ENCODE peak calls at places on chromosomes 2 and 18, in five cellular contexts. One of them, this sample, is unnamed.

GRCh38 chr2:175233135-175233719 is 51.7 kb upstream of the ATP5MC3 start:
- DNase-seq in endothelial cell of umbilical vein: no peak
- DNase-seq in NCI-H2107: no peak
- DNase-seq in Kasumi-1: no peak
- DNase-seq in CD8-positive, alpha-beta T cell: no peak
- DNase-seq in this sample: no peak

GRCh38 chr2:109471656-109472055 is 142.1 kb downstream of the SEPTIN10 start:
- DNase-seq in endothelial cell of umbilical vein: peak
- DNase-seq in NCI-H2107: no peak
- DNase-seq in CD8-positive, alpha-beta T cell: no peak
- DNase-seq in Kasumi-1: no peak
- DNase-seq in this sample: no peak

GRCh38 chr2:133293544-133294270 is 274.6 kb downstream of the NCKAP5 start:
- DNase-seq in Kasumi-1: no peak
- DNase-seq in NCI-H2107: no peak
- DNase-seq in CD8-positive, alpha-beta T cell: no peak
- DNase-seq in endothelial cell of umbilical vein: peak
- DNase-seq in this sample: no peak

GRCh38 chr2:53275743-53276142 is 491.9 kb upstream of the CHAC2 start:
- DNase-seq in CD8-positive, alpha-beta T cell: no peak
- DNase-seq in Kasumi-1: no peak
- DNase-seq in endothelial cell of umbilical vein: no peak
- DNase-seq in NCI-H2107: no peak
- DNase-seq in this sample: no peak

GRCh38 chr2:100036793-100037192 is 105.6 kb downstream of the AFF3 start:
- DNase-seq in CD8-positive, alpha-beta T cell: no peak
- DNase-seq in endothelial cell of umbilical vein: no peak
- DNase-seq in NCI-H2107: peak
- DNase-seq in Kasumi-1: no peak
- DNase-seq in this sample: no peak

GRCh38 chr2:211068108-211068780 is 511.8 kb downstream of the CPS1 start:
- DNase-seq in Kasumi-1: no peak
- DNase-seq in CD8-positive, alpha-beta T cell: no peak
- DNase-seq in endothelial cell of umbilical vein: no peak
- DNase-seq in NCI-H2107: no peak
- DNase-seq in this sample: no peak

GRCh38 chr2:54088191-54088634 is 27.2 kb upstream of the ACYP2 start:
- DNase-seq in CD8-positive, alpha-beta T cell: no peak
- DNase-seq in endothelial cell of umbilical vein: no peak
- DNase-seq in Kasumi-1: no peak
- DNase-seq in NCI-H2107: no peak
- DNase-seq in this sample: no peak

GRCh38 chr2:178908810-178909209 is 101.6 kb upstream of the TTN start:
- DNase-seq in CD8-positive, alpha-beta T cell: no peak
- DNase-seq in endothelial cell of umbilical vein: no peak
- DNase-seq in Kasumi-1: no peak
- DNase-seq in NCI-H2107: no peak
- DNase-seq in this sample: no peak

GRCh38 chr18:73841661-73842060 is 306.0 kb downstream of the FBXO15 start:
- DNase-seq in Kasumi-1: peak
- DNase-seq in endothelial cell of umbilical vein: no peak
- DNase-seq in CD8-positive, alpha-beta T cell: no peak
- DNase-seq in NCI-H2107: no peak
- DNase-seq in this sample: no peak

GRCh38 chr2:151189125-151189524 is 72.5 kb downstream of the RBM43 start:
- DNase-seq in endothelial cell of umbilical vein: no peak
- DNase-seq in Kasumi-1: no peak
- DNase-seq in CD8-positive, alpha-beta T cell: peak
- DNase-seq in NCI-H2107: no peak
- DNase-seq in this sample: no peak